ENCODE peak calls at places on chromosomes 12 and 14, in ten cellular contexts. One of them, this sample, is unnamed.

GRCh38 chr12:108826115-108826806 is 31.1 kb downstream of the SSH1 start:
- DNase-seq in HCT116: no peak
- DNase-seq in prostate gland: no peak
- DNase-seq in erythroblast: no peak
- DNase-seq in sigmoid colon: peak; percentile 88
- DNase-seq in ovary: peak; percentile 47
- DNase-seq in uterus: peak; percentile 57
- DNase-seq in suprapubic skin: no peak
- DNase-seq in H54: peak; percentile 61
- DNase-seq in Peyer's patch: no peak
- DNase-seq in this sample: peak; percentile 66

GRCh38 chr14:101232340-101233015 is 328.8 kb upstream of the DIO3 start:
- DNase-seq in ovary: no peak
- DNase-seq in uterus: no peak
- DNase-seq in prostate gland: no peak
- DNase-seq in erythroblast: no peak
- DNase-seq in sigmoid colon: peak; percentile 63
- DNase-seq in suprapubic skin: no peak
- DNase-seq in HCT116: no peak
- DNase-seq in H54: no peak
- DNase-seq in Peyer's patch: no peak
- DNase-seq in this sample: no peak

GRCh38 chr14:24425704-24426103 is 3.8 kb downstream of the CBLN3 start:
- DNase-seq in H54: no peak
- DNase-seq in sigmoid colon: no peak
- DNase-seq in uterus: no peak
- DNase-seq in HCT116: no peak
- DNase-seq in suprapubic skin: no peak
- DNase-seq in ovary: no peak
- DNase-seq in prostate gland: no peak
- DNase-seq in Peyer's patch: no peak
- DNase-seq in erythroblast: peak; percentile 90
- DNase-seq in this sample: no peak

GRCh38 chr12:12240671-12241345 is 26.0 kb downstream of the LRP6 start:
- DNase-seq in prostate gland: no peak
- DNase-seq in ovary: no peak
- DNase-seq in uterus: no peak
- DNase-seq in erythroblast: no peak
- DNase-seq in Peyer's patch: no peak
- DNase-seq in HCT116: no peak
- DNase-seq in sigmoid colon: no peak
- DNase-seq in H54: no peak
- DNase-seq in suprapubic skin: no peak
- DNase-seq in this sample: no peak

GRCh38 chr12:96906849-96907664 is at the start of gene NEDD1:
- DNase-seq in suprapubic skin: peak; percentile 92
- DNase-seq in HCT116: peak; percentile 45
- DNase-seq in H54: peak; percentile 80
- DNase-seq in Peyer's patch: peak; percentile 86
- DNase-seq in ovary: peak; percentile 82
- DNase-seq in prostate gland: peak; percentile 73
- DNase-seq in erythroblast: peak; percentile 91
- DNase-seq in uterus: peak; percentile 86
- DNase-seq in sigmoid colon: peak; percentile 91
- DNase-seq in this sample: peak; percentile 68

GRCh38 chr12:23585782-23586163 is 363.7 kb downstream of the SOX5 start:
- DNase-seq in Peyer's patch: no peak
- DNase-seq in uterus: no peak
- DNase-seq in ovary: no peak
- DNase-seq in H54: no peak
- DNase-seq in erythroblast: no peak
- DNase-seq in HCT116: no peak
- DNase-seq in prostate gland: no peak
- DNase-seq in suprapubic skin: no peak
- DNase-seq in sigmoid colon: no peak
- DNase-seq in this sample: no peak

GRCh38 chr12:106197906-106198623 is 49.8 kb downstream of the CKAP4 start:
- DNase-seq in erythroblast: no peak
- DNase-seq in sigmoid colon: no peak
- DNase-seq in ovary: no peak
- DNase-seq in HCT116: peak; percentile 22
- DNase-seq in prostate gland: no peak
- DNase-seq in H54: no peak
- DNase-seq in uterus: no peak
- DNase-seq in Peyer's patch: no peak
- DNase-seq in suprapubic skin: no peak
- DNase-seq in this sample: no peak

GRCh38 chr12:60266381-60266852 is 670.6 kb downstream of the SLC16A7 start:
- DNase-seq in H54: peak; percentile 29
- DNase-seq in erythroblast: no peak
- DNase-seq in suprapubic skin: no peak
- DNase-seq in prostate gland: no peak
- DNase-seq in HCT116: peak; percentile 6
- DNase-seq in sigmoid colon: no peak
- DNase-seq in ovary: no peak
- DNase-seq in uterus: no peak
- DNase-seq in Peyer's patch: no peak
- DNase-seq in this sample: no peak

GRCh38 chr14:52918486-52918885 is 32.4 kb downstream of the FERMT2 start:
- DNase-seq in prostate gland: no peak
- DNase-seq in HCT116: no peak
- DNase-seq in erythroblast: no peak
- DNase-seq in Peyer's patch: no peak
- DNase-seq in sigmoid colon: no peak
- DNase-seq in uterus: no peak
- DNase-seq in ovary: no peak
- DNase-seq in suprapubic skin: no peak
- DNase-seq in H54: no peak
- DNase-seq in this sample: no peak

GRCh38 chr14:59150990-59151389 is 37.5 kb upstream of the DAAM1 start:
- DNase-seq in uterus: no peak
- DNase-seq in HCT116: no peak
- DNase-seq in prostate gland: no peak
- DNase-seq in suprapubic skin: no peak
- DNase-seq in erythroblast: no peak
- DNase-seq in Peyer's patch: peak; percentile 48
- DNase-seq in ovary: no peak
- DNase-seq in H54: no peak
- DNase-seq in sigmoid colon: no peak
- DNase-seq in this sample: no peak

GRCh38 chr12:11739980-11740379 is 90.5 kb downstream of the ETV6 start:
- DNase-seq in uterus: no peak
- DNase-seq in HCT116: no peak
- DNase-seq in Peyer's patch: no peak
- DNase-seq in erythroblast: no peak
- DNase-seq in suprapubic skin: no peak
- DNase-seq in ovary: no peak
- DNase-seq in H54: no peak
- DNase-seq in prostate gland: no peak
- DNase-seq in sigmoid colon: no peak
- DNase-seq in this sample: no peak

GRCh38 chr12:48183091-48183875 is at the start of gene CCDC184:
- DNase-seq in H54: peak; percentile 44
- DNase-seq in sigmoid colon: peak; percentile 78
- DNase-seq in Peyer's patch: peak; percentile 80
- DNase-seq in prostate gland: no peak
- DNase-seq in ovary: peak; percentile 75
- DNase-seq in erythroblast: peak; percentile 56
- DNase-seq in HCT116: peak; percentile 57
- DNase-seq in suprapubic skin: no peak
- DNase-seq in uterus: peak; percentile 66
- DNase-seq in this sample: peak; percentile 26

GRCh38 chr12:113003631-113004030 is 25.3 kb downstream of the OAS2 start:
- DNase-seq in suprapubic skin: peak; percentile 7
- DNase-seq in prostate gland: no peak
- DNase-seq in Peyer's patch: no peak
- DNase-seq in erythroblast: no peak
- DNase-seq in sigmoid colon: no peak
- DNase-seq in ovary: no peak
- DNase-seq in HCT116: no peak
- DNase-seq in uterus: no peak
- DNase-seq in H54: no peak
- DNase-seq in this sample: no peak

GRCh38 chr12:110577717-110578521 is 5.2 kb downstream of the PPTC7 start:
- DNase-seq in H54: no peak
- DNase-seq in erythroblast: peak; percentile 40
- DNase-seq in prostate gland: no peak
- DNase-seq in suprapubic skin: no peak
- DNase-seq in ovary: no peak
- DNase-seq in uterus: no peak
- DNase-seq in Peyer's patch: no peak
- DNase-seq in sigmoid colon: no peak
- DNase-seq in HCT116: peak; percentile 97
- DNase-seq in this sample: peak; percentile 36

DNA sequence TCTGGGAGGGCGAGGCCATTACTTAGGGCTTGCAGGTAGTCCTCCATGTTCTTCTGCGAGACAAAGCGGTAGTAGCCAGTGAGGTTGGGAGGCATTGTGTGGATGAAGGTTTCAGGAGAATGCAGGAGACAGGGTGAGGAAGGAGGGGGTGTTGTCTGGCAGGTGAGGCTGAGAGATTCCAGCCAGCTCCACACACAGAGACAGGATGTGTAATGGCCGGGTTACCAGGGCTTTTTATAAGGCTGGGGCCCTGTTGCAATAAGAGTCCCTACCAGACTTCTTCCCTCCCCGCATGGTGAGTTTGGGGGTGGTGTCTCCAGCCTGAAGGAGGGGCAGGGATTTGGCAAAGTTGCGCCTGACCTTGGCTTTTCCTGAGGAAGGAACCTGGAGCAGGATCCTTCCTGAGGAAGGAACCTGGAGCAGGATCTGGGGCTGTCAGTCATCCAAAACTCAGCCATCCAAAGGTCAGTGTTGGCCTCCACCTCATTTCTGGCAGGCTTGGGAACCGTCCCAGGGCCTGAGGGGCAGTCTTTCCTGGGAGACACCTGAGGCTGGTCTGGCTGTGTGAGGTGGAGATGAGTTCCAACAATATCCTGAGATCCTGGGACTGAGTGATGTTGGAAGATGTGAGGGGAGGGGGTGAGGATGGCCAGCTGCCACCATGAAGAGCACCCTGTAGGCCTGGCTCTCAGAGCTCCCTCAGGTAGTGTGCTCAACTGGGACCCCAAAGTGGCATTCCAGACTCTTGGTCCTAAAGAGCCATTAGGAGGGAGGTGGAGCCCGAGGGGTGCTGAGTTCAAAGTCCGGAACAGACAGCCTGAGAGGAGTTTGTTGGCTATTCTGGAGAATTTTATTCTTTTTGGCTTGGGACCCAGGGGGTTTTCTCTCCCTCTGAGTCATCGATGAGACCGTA is at the start of gene RBP5:
- DNase-seq in sigmoid colon: no peak
- DNase-seq in suprapubic skin: no peak
- DNase-seq in H54: no peak
- DNase-seq in prostate gland: no peak
- DNase-seq in HCT116: no peak
- DNase-seq in Peyer's patch: peak; percentile 27
- DNase-seq in ovary: peak; percentile 51
- DNase-seq in uterus: peak; percentile 43
- DNase-seq in erythroblast: peak; percentile 12
- DNase-seq in this sample: no peak
- TF ChIP-seq POLR2A in sigmoid colon: no peak
- TF ChIP-seq POLR2A in suprapubic skin: no peak
- TF ChIP-seq POLR2A in H54: no peak
- TF ChIP-seq POLR2A in prostate gland: no peak
- TF ChIP-seq POLR2A in HCT116: no peak
- TF ChIP-seq POLR2A in Peyer's patch: no peak
- TF ChIP-seq POLR2A in ovary: no peak
- TF ChIP-seq POLR2A in uterus: no peak
- TF ChIP-seq POLR2A in erythroblast: no peak
- TF ChIP-seq POLR2A in this sample: no peak

GRCh38 chr12:6538420-6539275 is 4.3 kb downstream of the GAPDH start:
- DNase-seq in suprapubic skin: no peak
- DNase-seq in Peyer's patch: no peak
- DNase-seq in HCT116: no peak
- DNase-seq in prostate gland: no peak
- DNase-seq in erythroblast: peak; percentile 36
- DNase-seq in sigmoid colon: peak; percentile 56
- DNase-seq in H54: no peak
- DNase-seq in ovary: no peak
- DNase-seq in uterus: no peak
- DNase-seq in this sample: no peak
- TF ChIP-seq POLR2A in suprapubic skin: no peak
- TF ChIP-seq POLR2A in Peyer's patch: no peak
- TF ChIP-seq POLR2A in HCT116: peak; percentile 62
- TF ChIP-seq POLR2A in prostate gland: no peak
- TF ChIP-seq POLR2A in erythroblast: peak; percentile 52
- TF ChIP-seq POLR2A in sigmoid colon: no peak
- TF ChIP-seq POLR2A in H54: peak; percentile 61
- TF ChIP-seq POLR2A in ovary: no peak
- TF ChIP-seq POLR2A in uterus: no peak
- TF ChIP-seq POLR2A in this sample: peak; percentile 21

GRCh38 chr12:121888478-121889266 is at the start of gene PSMD9:
- DNase-seq in uterus: peak; percentile 98
- DNase-seq in sigmoid colon: peak; percentile 99
- DNase-seq in prostate gland: peak; percentile 95
- DNase-seq in H54: peak; percentile 89
- DNase-seq in erythroblast: peak; percentile 99
- DNase-seq in Peyer's patch: peak; percentile 98
- DNase-seq in suprapubic skin: peak; percentile 99
- DNase-seq in ovary: peak; percentile 97
- DNase-seq in HCT116: peak; percentile 98
- DNase-seq in this sample: peak; percentile 96
- TF ChIP-seq POLR2A in uterus: peak; percentile 54
- TF ChIP-seq POLR2A in sigmoid colon: peak; percentile 35
- TF ChIP-seq POLR2A in prostate gland: peak; percentile 75
- TF ChIP-seq POLR2A in H54: peak; percentile 93
- TF ChIP-seq POLR2A in erythroblast: peak; percentile 95
- TF ChIP-seq POLR2A in Peyer's patch: peak; percentile 79
- TF ChIP-seq POLR2A in suprapubic skin: peak; percentile 5
- TF ChIP-seq POLR2A in ovary: no peak
- TF ChIP-seq POLR2A in HCT116: peak; percentile 35
- TF ChIP-seq POLR2A in this sample: peak; percentile 75

DNA sequence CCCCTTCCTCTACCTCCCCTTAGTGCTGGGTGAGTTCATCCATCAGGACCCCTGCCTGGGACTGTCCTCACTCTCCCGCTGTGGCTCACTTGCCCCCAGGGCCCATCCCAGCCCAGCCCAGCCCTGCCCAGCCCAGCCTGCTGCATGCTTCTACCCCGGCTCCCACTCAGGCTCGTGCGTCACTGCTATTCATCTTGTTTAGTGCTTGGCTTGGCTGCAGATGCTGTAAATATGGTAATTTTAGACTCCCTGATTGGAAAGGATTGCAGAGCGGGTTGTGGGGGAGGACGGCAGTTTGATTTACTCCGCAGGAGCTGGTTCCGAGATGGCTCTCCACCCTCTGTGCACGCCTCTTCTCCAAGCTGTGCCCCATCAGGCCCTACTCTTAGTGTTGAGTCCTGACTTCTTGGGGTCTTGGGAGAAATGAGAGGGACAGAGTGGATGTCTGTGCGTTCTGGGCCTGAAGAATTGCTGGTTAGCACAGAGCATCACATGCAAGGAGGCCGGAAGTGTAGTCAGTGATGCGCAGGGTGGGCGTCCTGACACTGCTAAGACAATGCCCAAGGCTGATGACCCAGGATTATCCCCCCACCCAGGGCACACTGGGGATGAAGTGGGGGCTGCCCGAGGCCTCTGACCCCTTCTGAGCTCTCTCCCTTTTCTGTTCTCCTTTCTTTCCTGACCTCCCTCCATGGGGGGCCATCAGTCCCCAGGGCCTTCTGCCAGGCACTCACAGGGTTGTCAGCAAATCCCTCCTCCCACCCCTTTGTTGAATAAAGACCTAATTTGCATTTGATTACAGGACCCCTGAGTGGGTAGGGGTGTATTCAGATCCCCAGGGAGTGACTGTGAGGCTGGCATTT is 244.4 kb downstream of the ZFP36L1 start:
- DNase-seq in prostate gland: peak; percentile 84
- DNase-seq in HCT116: peak; percentile 82
- DNase-seq in sigmoid colon: peak; percentile 98
- DNase-seq in suprapubic skin: peak; percentile 97
- DNase-seq in ovary: peak; percentile 95
- DNase-seq in H54: peak; percentile 49
- DNase-seq in uterus: peak; percentile 95
- DNase-seq in Peyer's patch: no peak
- DNase-seq in erythroblast: no peak
- DNase-seq in this sample: peak; percentile 93
- TF ChIP-seq POLR2A in prostate gland: peak; percentile 59
- TF ChIP-seq POLR2A in HCT116: no peak
- TF ChIP-seq POLR2A in sigmoid colon: peak; percentile 3
- TF ChIP-seq POLR2A in suprapubic skin: no peak
- TF ChIP-seq POLR2A in ovary: peak; percentile 49
- TF ChIP-seq POLR2A in H54: peak; percentile 27
- TF ChIP-seq POLR2A in uterus: peak; percentile 21
- TF ChIP-seq POLR2A in Peyer's patch: no peak
- TF ChIP-seq POLR2A in erythroblast: no peak
- TF ChIP-seq POLR2A in this sample: peak; percentile 76